ENCODE peak calls at places on chromosomes 5 and 9, in nine cellular contexts. L is T-cell, N is AG04449, Q is aorta, Y is cardiac muscle cell, I is foreskin keratinocyte, W is AG08396, R is HS-27A, K is hypothalamus. Z is an unnamed sample.

GRCh38 chr5:37208883-37209808 is 40.0 kb downstream of the CPLANE1 start:
- DNase-seq in Y (no peak), I (no peak), K (peak; percentile 4), W (peak; percentile 90), L (no peak), Q (peak; percentile 55), N (no peak), R (no peak), Z (no peak)

GRCh38 chr9:36922548-36922947 is 111.5 kb downstream of the PAX5 start:
- DNase-seq in I (no peak), N (no peak), R (no peak), K (no peak), W (no peak), L (no peak), Q (no peak), Y (no peak), Z (no peak)

GRCh38 chr9:123093141-123093540 is 59.7 kb downstream of the GPR21 start:
- DNase-seq in R (no peak), Q (no peak), N (no peak), I (no peak), K (no peak), W (no peak), L (no peak), Y (no peak), Z (no peak)

GRCh38 chr5:163565931-163566608 is 60.7 kb downstream of the MAT2B start:
- DNase-seq in K (peak; percentile 23), W (no peak), N (no peak), L (peak; percentile 5), I (no peak), Y (peak; percentile 34), Q (no peak), R (no peak), Z (no peak)

GRCh38 chr5:52786937-52787599 is 648 bp upstream of the ITGA1 start:
- DNase-seq in L (peak; percentile 49), Q (peak; percentile 43), I (no peak), R (no peak), N (no peak), Y (no peak), K (no peak), W (no peak), Z (no peak)

GRCh38 chr9:17191095-17191494 is 56.3 kb downstream of the CNTLN start:
- DNase-seq in W (no peak), I (no peak), R (no peak), K (no peak), Y (peak; percentile 17), L (no peak), N (peak; percentile 14), Q (no peak), Z (no peak)

GRCh38 chr5:151475378-151475777 is 28.0 kb downstream of the SLC36A1 start:
- DNase-seq in Q (no peak), L (no peak), Y (no peak), R (no peak), I (no peak), N (no peak), K (no peak), W (no peak), Z (no peak)

GRCh38 chr9:83431470-83432060 is 106.6 kb downstream of the FRMD3 start:
- DNase-seq in Y (no peak), R (no peak), Q (peak; percentile 57), W (no peak), K (no peak), L (no peak), I (no peak), N (no peak), Z (no peak)

GRCh38 chr5:131814990-131815389 is 18.2 kb upstream of the FNIP1 start:
- DNase-seq in L (no peak), Q (no peak), K (no peak), Y (no peak), W (peak; percentile 43), I (peak; percentile 76), R (peak; percentile 83), N (peak; percentile 23), Z (no peak)

GRCh38 chr9:83043583-83043982 is 19.4 kb downstream of the RASEF start:
- DNase-seq in Q (no peak), L (no peak), N (no peak), K (no peak), I (no peak), W (no peak), Y (no peak), R (no peak), Z (no peak)

GRCh38 chr5:126435714-126436113 is 12.5 kb downstream of the GRAMD2B start:
- DNase-seq in I (no peak), R (no peak), K (no peak), Y (no peak), N (no peak), L (no peak), Q (no peak), W (no peak), Z (no peak)

GRCh38 chr9:87535817-87536539 is 38.3 kb downstream of the DAPK1 start:
- DNase-seq in Q (no peak), K (no peak), W (no peak), I (no peak), N (no peak), R (no peak), L (no peak), Y (no peak), Z (no peak)

GRCh38 chr9:86944974-86945867 is 2.1 kb downstream of the GAS1 start:
- DNase-seq in L (no peak), W (peak; percentile 15), K (peak; percentile 0), Y (peak; percentile 30), R (no peak), N (no peak), Q (peak; percentile 55), I (no peak), Z (no peak)

GRCh38 chr5:10729320-10730133 is 31.5 kb downstream of the DAP start:
- DNase-seq in R (no peak), I (no peak), K (no peak), Q (peak; percentile 66), N (no peak), Y (no peak), L (no peak), W (no peak), Z (peak; percentile 24)

GRCh38 chr5:115389074-115389798 is 92.8 kb upstream of the CCDC112 start:
- DNase-seq in L (no peak), Y (peak; percentile 48), N (no peak), Q (no peak), W (no peak), I (no peak), R (no peak), K (no peak), Z (no peak)

Z was measured in SK-N-DZ.